ENCODE peak calls at places on chromosomes 1 and 21, in nine cellular contexts. Q, F, O, G, A, Y, D, X and M are unnamed samples.

GRCh38 chr1:160061376-160062100 is 8.4 kb downstream of the KCNJ10 start:
- DNase-seq in F (no peak), O (no peak), A (peak), D (no peak), X (no peak), Q (peak), Y (no peak), G (no peak), M (no peak)

GRCh38 chr1:119787776-119788175 is 19.1 kb upstream of the HMGCS2 start:
- DNase-seq in X (peak), A (no peak), Q (no peak), Y (no peak), D (no peak), G (no peak), F (peak), O (peak), M (no peak)

GRCh38 chr1:40153073-40153770 is 8.0 kb upstream of the RLF start:
- DNase-seq in Q (peak), F (peak), Y (no peak), X (peak), A (peak), D (no peak), G (peak), O (peak), M (no peak)

GRCh38 chr1:29390491-29391361 is 154.4 kb downstream of the PTPRU start:
- DNase-seq in O (no peak), X (peak), D (no peak), F (no peak), Q (no peak), Y (no peak), G (no peak), A (no peak), M (peak)

GRCh38 chr1:93304716-93305138 is 41.0 kb upstream of the DR1 start:
- DNase-seq in O (peak), D (peak), A (peak), G (peak), F (peak), Q (peak), Y (peak), X (peak), M (no peak)

GRCh38 chr1:4830756-4831155 is 176.3 kb downstream of the AJAP1 start:
- DNase-seq in G (no peak), Y (no peak), X (no peak), D (no peak), A (no peak), Q (no peak), F (no peak), O (no peak), M (no peak)

GRCh38 chr1:193104496-193104905 is 713 bp downstream of the GLRX2 start:
- DNase-seq in O (peak), G (peak), F (peak), D (peak), A (peak), Y (peak), X (peak), Q (peak), M (no peak)

GRCh38 chr1:186340772-186341171 is 34.3 kb downstream of the TPR start:
- DNase-seq in Q (no peak), A (no peak), Y (no peak), D (no peak), O (no peak), F (no peak), G (no peak), X (no peak), M (no peak)

GRCh38 chr21:31650930-31651329 is 8.6 kb upstream of the SOD1 start:
- DNase-seq in X (no peak), Y (no peak), Q (no peak), D (no peak), O (no peak), A (no peak), G (no peak), F (no peak), M (no peak)

GRCh38 chr1:236039736-236040670 is 24.9 kb downstream of the NID1 start:
- DNase-seq in D (no peak), Y (no peak), F (peak), Q (peak), G (no peak), A (no peak), X (peak), O (peak), M (no peak)

GRCh38 chr21:34351786-34352241 is 12.0 kb upstream of the KCNE2 start:
- DNase-seq in A (peak), Q (peak), O (peak), Y (peak), G (peak), F (peak), X (peak), D (peak), M (peak)

GRCh38 chr1:204520834-204521709 is 4.9 kb downstream of the MDM4 start:
- DNase-seq in Y (no peak), Q (no peak), F (peak), O (peak), A (peak), D (no peak), X (peak), G (no peak), M (no peak)

GRCh38 chr1:177567393-177567792 is 396.6 kb downstream of the BRINP2 start:
- DNase-seq in A (peak), F (peak), D (peak), Y (no peak), X (peak), G (peak), Q (no peak), O (peak), M (no peak)
- TF ChIP-seq CTCF in A (peak), F (peak), D (no peak), Y (peak), X (peak), G (no peak), Q (peak), O (peak), M (peak)

GRCh38 chr1:27111771-27112573 is 43.0 kb downstream of the SLC9A1 start:
- DNase-seq in F (peak), Y (peak), D (peak), Q (peak), G (peak), A (peak), O (peak), X (peak), M (no peak)
- TF ChIP-seq CTCF in F (peak), Y (no peak), D (no peak), Q (peak), G (no peak), A (peak), O (peak), X (peak), M (no peak)

DNA sequence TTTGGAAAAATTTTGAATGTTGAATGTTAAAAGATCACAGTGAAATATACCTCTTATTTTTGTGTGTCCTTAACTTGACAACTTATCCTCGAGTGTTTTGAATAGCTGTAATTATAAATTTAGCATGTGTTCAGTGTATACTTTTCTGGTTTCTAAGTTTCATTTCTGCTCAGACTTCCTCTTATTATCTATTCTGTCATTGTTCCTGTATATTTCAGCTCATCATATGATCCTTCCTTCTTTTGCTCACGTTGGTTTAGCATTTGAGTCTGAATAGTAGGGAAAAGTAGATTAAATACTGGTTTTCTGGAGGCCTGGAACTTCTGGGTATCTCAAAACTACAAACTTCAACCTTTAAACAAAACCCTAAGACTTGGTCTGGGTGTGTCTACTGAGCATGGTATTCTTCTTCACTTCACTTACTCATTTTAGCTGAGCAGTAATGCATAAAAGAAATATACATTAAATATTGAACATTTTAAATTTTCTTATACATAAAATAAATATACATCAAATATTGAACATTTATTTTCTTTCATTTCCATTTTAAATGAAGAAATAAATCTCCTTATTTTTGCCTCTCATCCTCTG is 3.3 kb upstream of the ATP6V1G3 start:
- DNase-seq in A (no peak), X (no peak), O (no peak), F (no peak), Y (no peak), D (no peak), G (no peak), Q (no peak), M (no peak)
- TF ChIP-seq CTCF in A (no peak), X (no peak), O (no peak), F (no peak), Y (no peak), D (no peak), G (no peak), Q (no peak), M (no peak)

GRCh38 chr1:2269922-2270259 is 41.8 kb downstream of the SKI start:
- DNase-seq in F (no peak), O (no peak), A (no peak), Y (no peak), Q (no peak), X (no peak), G (no peak), D (no peak), M (no peak)
- TF ChIP-seq CTCF in F (no peak), O (no peak), A (no peak), Y (no peak), Q (no peak), X (no peak), G (no peak), D (no peak), M (no peak)

GRCh38 chr21:41149199-41149598 is 18.8 kb upstream of the BACE2 start:
- DNase-seq in D (no peak), F (no peak), Q (no peak), Y (no peak), X (no peak), O (no peak), A (no peak), G (no peak), M (no peak)
- TF ChIP-seq CTCF in D (no peak), F (no peak), Q (no peak), Y (no peak), X (no peak), O (no peak), A (no peak), G (no peak), M (no peak)

GRCh38 chr1:166875734-166876539 is at the start of gene TADA1:
- DNase-seq in D (peak), X (peak), Q (peak), Y (peak), F (peak), O (peak), A (peak), G (peak), M (peak)
- TF ChIP-seq CTCF in D (no peak), X (peak), Q (no peak), Y (no peak), F (no peak), O (no peak), A (no peak), G (no peak), M (no peak)

GRCh38 chr1:16903054-16903453 is 7.3 kb downstream of the RNU1-2 start:
- DNase-seq in Y (no peak), D (no peak), O (peak), G (peak), Q (peak), F (peak), A (no peak), X (peak), M (no peak)

GRCh38 chr1:16904560-16905111 is 8.9 kb downstream of the RNU1-2 start:
- DNase-seq in D (peak), G (peak), O (peak), Y (peak), A (peak), F (peak), Q (peak), X (peak), M (peak)

GRCh38 chr1:16905112-16905855 is 9.5 kb downstream of the RNU1-2 start:
- DNase-seq in O (peak), A (peak), X (peak), F (peak), G (peak), Q (peak), Y (no peak), D (peak), M (no peak)

GRCh38 chr1:16903458-16903796 is 7.6 kb downstream of the RNU1-2 start:
- DNase-seq in F (no peak), X (no peak), D (no peak), A (no peak), Y (no peak), Q (no peak), O (no peak), G (no peak), M (no peak)

GRCh38 chr1:16900771-16901170 is 5.0 kb downstream of the RNU1-2 start:
- DNase-seq in D (no peak), Y (no peak), Q (no peak), O (no peak), F (no peak), G (no peak), X (peak), A (no peak), M (no peak)
- TF ChIP-seq CTCF in D (peak), Y (peak), Q (peak), O (peak), F (peak), G (no peak), X (peak), A (no peak), M (peak)